ENCODE peak calls at places on chromosomes 5 and 9, in four cellular contexts. U is GM12878, T is suprapubic skin, K is prostate gland. N is an unnamed sample.

GRCh38 chr9:133112361-133113026 is 8.5 kb downstream of the RALGDS start:
- DNase-seq in U (peak), K (no peak), T (peak), N (no peak)

GRCh38 chr5:170861855-170862766 is at the start of gene RANBP17:
- DNase-seq in U (no peak), T (peak), K (peak), N (no peak)

GRCh38 chr9:126301985-126302603 is 24.5 kb upstream of the MVB12B start:
- DNase-seq in T (no peak), U (no peak), K (peak), N (no peak)

GRCh38 chr5:1549631-1550030 is 25.9 kb upstream of the LPCAT1 start:
- DNase-seq in U (no peak), K (no peak), T (no peak), N (no peak)

GRCh38 chr9:74117731-74118130 is 379.4 kb upstream of the RORB start:
- DNase-seq in K (no peak), U (no peak), T (no peak), N (no peak)

GRCh38 chr9:81468084-81468595 is 221.2 kb downstream of the TLE1 start:
- DNase-seq in K (no peak), T (no peak), U (no peak), N (no peak)

GRCh38 chr5:179306191-179307005 is 38.9 kb downstream of the ADAMTS2 start:
- DNase-seq in K (no peak), U (no peak), T (peak), N (no peak)

GRCh38 chr9:105841562-105841961 is 147.2 kb downstream of the TMEM38B start:
- DNase-seq in U (no peak), T (no peak), K (no peak), N (no peak)

GRCh38 chr5:15571618-15572017 is 71.6 kb downstream of the FBXL7 start:
- DNase-seq in U (no peak), K (no peak), T (no peak), N (peak)

GRCh38 chr9:134283111-134283515 is 43.1 kb upstream of the RXRA start:
- DNase-seq in T (peak), U (no peak), K (peak), N (no peak)

GRCh38 chr9:23073136-23073535 is 626.5 kb downstream of the DMRTA1 start:
- DNase-seq in T (no peak), K (no peak), U (no peak), N (no peak)

GRCh38 chr5:5018560-5018935 is 121.6 kb upstream of the ADAMTS16 start:
- DNase-seq in T (no peak), K (no peak), U (no peak), N (no peak)

GRCh38 chr9:38447703-38448102 is 23.4 kb upstream of the IGFBPL1 start:
- DNase-seq in K (no peak), U (no peak), T (no peak), N (no peak)

GRCh38 chr5:95878417-95879323 is 56.1 kb upstream of the GLRX start:
- DNase-seq in T (no peak), U (peak), K (no peak), N (no peak)

GRCh38 chr5:150075806-150076205 is 10.5 kb downstream of the CSF1R start:
- DNase-seq in U (no peak), K (no peak), T (peak), N (no peak)

GRCh38 chr5:96146675-96147074 is 185.0 kb upstream of the ELL2 start:
- DNase-seq in K (no peak), U (peak), T (no peak), N (no peak)

GRCh38 chr5:17343675-17344074 is 126.2 kb downstream of the BASP1 start:
- DNase-seq in U (peak), K (peak), T (no peak), N (no peak)

GRCh38 chr9:5671711-5672353 is 42.9 kb downstream of the RIC1 start:
- DNase-seq in U (peak), K (no peak), T (no peak), N (no peak)

GRCh38 chr5:169629847-169630548 is 7.1 kb upstream of the DOCK2 start:
- DNase-seq in K (no peak), U (no peak), T (no peak), N (no peak)

GRCh38 chr5:169635933-169636332 is 1.1 kb upstream of the DOCK2 start:
- DNase-seq in K (no peak), U (no peak), T (no peak), N (no peak)

GRCh38 chr5:169631360-169631759 is 5.7 kb upstream of the DOCK2 start:
- DNase-seq in K (no peak), T (no peak), U (no peak), N (no peak)

GRCh38 chr5:169634606-169635005 is 2.5 kb upstream of the DOCK2 start:
- DNase-seq in T (no peak), K (no peak), U (no peak), N (no peak)

GRCh38 chr5:169632946-169633345 is 4.1 kb upstream of the DOCK2 start:
- DNase-seq in U (no peak), K (no peak), T (no peak), N (no peak)
- H3K27ac ChIP-seq in U (no peak), K (no peak), T (no peak), N (no peak)

GRCh38 chr9:122130837-122131236 is 28.7 kb downstream of the NDUFA8 start:
- DNase-seq in T (no peak), U (no peak), K (no peak), N (no peak)

GRCh38 chr9:122133263-122133983 is 26.2 kb downstream of the NDUFA8 start:
- DNase-seq in U (no peak), T (no peak), K (no peak), N (no peak)

GRCh38 chr9:122132539-122132938 is 27.0 kb downstream of the NDUFA8 start:
- DNase-seq in U (no peak), T (no peak), K (no peak), N (no peak)

GRCh38 chr9:122129969-122130368 is 29.6 kb downstream of the NDUFA8 start:
- DNase-seq in K (no peak), T (no peak), U (no peak), N (no peak)

GRCh38 chr9:122131401-122131921 is 28.1 kb downstream of the NDUFA8 start:
- DNase-seq in T (no peak), U (no peak), K (no peak), N (no peak)
- TF ChIP-seq POLR2AphosphoS5 in T (no peak), U (no peak), K (no peak), N (no peak)

GRCh38 chr5:2742921-2743679 is 8.4 kb downstream of the IRX2 start:
- DNase-seq in T (peak), K (peak), U (no peak), N (no peak)
- H3K4me3 ChIP-seq in T (peak), K (peak), U (no peak), N (no peak)

GRCh38 chr9:128100581-128100980 is 26.9 kb downstream of the PTGES2 start:
- DNase-seq in U (no peak), K (no peak), T (no peak), N (no peak)
- H3K27ac ChIP-seq in U (no peak), K (peak), T (peak), N (peak)

GRCh38 chr5:59682542-59682941 is 211.0 kb downstream of the PDE4D start:
- DNase-seq in T (no peak), U (no peak), K (no peak), N (no peak)
- TF ChIP-seq POLR2AphosphoS5 in T (no peak), U (no peak), K (no peak), N (no peak)